ENCODE peak calls at places on chromosomes 1 and 21, in ten cellular contexts. T is CD8-positive, alpha-beta T cell; J is heart left ventricle; D is endodermal cell; S is adrenal gland; R is aorta; C is AG04450; W is thoracic aorta; O is cardiac muscle cell; F is left ventricle myocardium inferior. B is an unnamed sample.

GRCh38 chr1:181513786-181514297 is 30.5 kb downstream of the CACNA1E start:
- DNase-seq in C (no peak), J (no peak), O (no peak), D (no peak), W (no peak), F (no peak), S (no peak), R (no peak), T (no peak), B (no peak)

GRCh38 chr1:33256701-33257387 is 552 bp downstream of the ZNF362 start:
- DNase-seq in F (peak; percentile 59), C (peak; percentile 64), R (peak; percentile 84), T (peak; percentile 41), O (peak; percentile 59), W (no peak), D (peak; percentile 71), J (peak; percentile 77), S (peak; percentile 57), B (peak; percentile 58)

GRCh38 chr1:121458291-121459048 is 273.7 kb downstream of the SRGAP2C start:
- DNase-seq in O (no peak), T (no peak), W (no peak), S (no peak), J (no peak), D (no peak), F (no peak), R (no peak), C (no peak), B (no peak)

GRCh38 chr1:66300986-66301451 is 232.9 kb upstream of the SGIP1 start:
- DNase-seq in F (no peak), S (no peak), O (no peak), D (no peak), J (no peak), C (no peak), T (no peak), R (no peak), W (no peak), B (no peak)

GRCh38 chr1:109617291-109617801 is 2.1 kb downstream of the GNAT2 start:
- DNase-seq in J (no peak), C (peak; percentile 81), O (no peak), S (no peak), F (no peak), W (no peak), D (peak; percentile 75), R (no peak), T (no peak), B (no peak)

GRCh38 chr21:45970674-45971486 is 10.7 kb upstream of the COL6A1 start:
- DNase-seq in J (peak; percentile 86), C (no peak), R (peak; percentile 92), W (no peak), T (peak; percentile 55), S (peak; percentile 53), F (peak; percentile 76), O (peak; percentile 82), D (peak; percentile 92), B (peak; percentile 89)

GRCh38 chr1:61887076-61887867 is 145.0 kb downstream of the PATJ start:
- DNase-seq in C (no peak), T (no peak), O (peak; percentile 18), F (no peak), R (no peak), W (no peak), D (no peak), S (no peak), J (no peak), B (no peak)

GRCh38 chr1:226172589-226172988 is 14.0 kb downstream of the ACBD3 start:
- DNase-seq in C (no peak), S (no peak), F (no peak), D (no peak), W (no peak), R (no peak), T (no peak), O (no peak), J (no peak), B (no peak)

GRCh38 chr1:99173282-99173681 is 91.0 kb upstream of the PLPPR4 start:
- DNase-seq in W (no peak), C (no peak), D (no peak), T (no peak), R (no peak), O (no peak), S (no peak), J (no peak), F (no peak), B (no peak)

GRCh38 chr1:97930472-97930871 is 9.6 kb upstream of the DPYD start:
- DNase-seq in S (no peak), O (no peak), T (no peak), F (no peak), D (no peak), R (no peak), C (no peak), J (no peak), W (no peak), B (no peak)

GRCh38 chr1:113947388-113948107 is 18.4 kb downstream of the HIPK1 start:
- DNase-seq in O (no peak), D (no peak), S (no peak), T (no peak), J (no peak), R (no peak), F (no peak), C (no peak), W (no peak), B (no peak)

GRCh38 chr1:29635073-29635335 is 398.7 kb downstream of the PTPRU start:
- DNase-seq in F (no peak), S (no peak), J (no peak), D (no peak), W (no peak), O (no peak), R (no peak), T (no peak), C (no peak), B (no peak)

GRCh38 chr1:54069792-54070548 is 16.6 kb downstream of the TCEANC2 start:
- DNase-seq in F (no peak), S (no peak), O (peak; percentile 54), R (no peak), T (no peak), W (no peak), J (no peak), C (no peak), D (peak; percentile 50), B (no peak)

GRCh38 chr1:231929311-231929710 is 302.7 kb downstream of the DISC1 start:
- DNase-seq in F (no peak), S (no peak), J (no peak), D (peak; percentile 79), C (no peak), R (no peak), O (peak; percentile 62), T (no peak), W (no peak), B (no peak)

GRCh38 chr1:13462682-13463081 is 51.1 kb downstream of the LRRC38 start:
- DNase-seq in W (no peak), T (no peak), S (no peak), J (peak; percentile 15), C (no peak), R (no peak), F (no peak), D (no peak), O (no peak), B (peak; percentile 69)
- H3K27me3 ChIP-seq in W (no peaks in the 10 kb centered on the region), T (no peaks in the 10 kb centered on the region), S (no peaks in the 10 kb centered on the region), J (no peaks in the 10 kb centered on the region), C (no peaks in the 10 kb centered on the region), R (no peaks in the 10 kb centered on the region), F (peaks cover 32% of the 10 kb centered on the region), D (no peaks in the 10 kb centered on the region), O (no peaks in the 10 kb centered on the region), B (no peaks in the 10 kb centered on the region)

DNA sequence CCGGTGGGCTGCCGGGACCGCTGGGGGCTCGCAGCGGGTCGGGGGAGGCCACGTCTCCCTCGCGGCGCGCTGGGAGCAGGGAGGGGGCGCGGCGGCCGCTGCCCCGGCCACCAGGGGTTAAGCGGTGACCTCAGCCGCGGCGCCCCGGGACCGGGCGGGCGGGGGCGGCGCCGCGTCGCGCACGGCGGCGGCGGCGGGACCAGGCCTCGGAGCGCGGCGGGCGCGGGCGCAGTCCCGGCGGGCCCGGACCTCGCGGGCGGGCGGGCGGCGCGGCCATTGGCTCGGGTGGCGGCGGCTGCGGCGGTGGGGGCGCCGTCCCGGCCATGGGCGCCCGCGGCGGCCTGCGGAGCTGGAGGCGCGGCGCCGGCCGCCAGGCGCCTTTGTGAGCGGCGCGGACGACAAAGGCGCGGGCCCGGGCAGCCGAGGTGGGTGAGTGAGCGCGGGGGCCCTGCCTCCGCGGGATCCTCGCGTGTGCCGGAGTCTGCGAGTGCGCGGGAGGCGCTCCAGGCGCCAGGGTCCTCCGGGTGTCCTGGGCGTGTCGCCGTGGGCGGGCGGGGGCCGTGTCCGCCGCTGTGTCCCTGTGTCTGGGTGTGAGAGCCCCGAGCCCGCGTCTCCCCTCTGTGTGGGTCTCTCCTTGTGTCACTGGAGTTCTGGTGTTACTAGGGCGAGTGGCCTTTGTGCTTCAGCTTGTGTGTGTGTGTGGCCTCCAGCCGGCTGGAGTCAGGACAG is at the start of gene ARHGEF10L:
- DNase-seq in T (no peak), J (peak; percentile 72), O (peak; percentile 69), W (no peak), D (no peak), S (no peak), C (no peak), F (peak; percentile 29), R (peak; percentile 83), B (peak; percentile 78)
- H3K27ac ChIP-seq in T (no peak within 1 kb of the TSS), J (peak within 1 kb of the TSS; percentile 94), O (peak within 1 kb of the TSS; percentile 90), W (peak within 1 kb of the TSS; percentile 99), D (peak within 1 kb of the TSS; percentile 96), S (peak within 1 kb of the TSS; percentile 36), C (peak within 1 kb of the TSS; percentile 75), F (peak within 1 kb of the TSS; percentile 90), R (peak within 1 kb of the TSS; percentile 96), B (peak within 1 kb of the TSS; percentile 55)

DNA sequence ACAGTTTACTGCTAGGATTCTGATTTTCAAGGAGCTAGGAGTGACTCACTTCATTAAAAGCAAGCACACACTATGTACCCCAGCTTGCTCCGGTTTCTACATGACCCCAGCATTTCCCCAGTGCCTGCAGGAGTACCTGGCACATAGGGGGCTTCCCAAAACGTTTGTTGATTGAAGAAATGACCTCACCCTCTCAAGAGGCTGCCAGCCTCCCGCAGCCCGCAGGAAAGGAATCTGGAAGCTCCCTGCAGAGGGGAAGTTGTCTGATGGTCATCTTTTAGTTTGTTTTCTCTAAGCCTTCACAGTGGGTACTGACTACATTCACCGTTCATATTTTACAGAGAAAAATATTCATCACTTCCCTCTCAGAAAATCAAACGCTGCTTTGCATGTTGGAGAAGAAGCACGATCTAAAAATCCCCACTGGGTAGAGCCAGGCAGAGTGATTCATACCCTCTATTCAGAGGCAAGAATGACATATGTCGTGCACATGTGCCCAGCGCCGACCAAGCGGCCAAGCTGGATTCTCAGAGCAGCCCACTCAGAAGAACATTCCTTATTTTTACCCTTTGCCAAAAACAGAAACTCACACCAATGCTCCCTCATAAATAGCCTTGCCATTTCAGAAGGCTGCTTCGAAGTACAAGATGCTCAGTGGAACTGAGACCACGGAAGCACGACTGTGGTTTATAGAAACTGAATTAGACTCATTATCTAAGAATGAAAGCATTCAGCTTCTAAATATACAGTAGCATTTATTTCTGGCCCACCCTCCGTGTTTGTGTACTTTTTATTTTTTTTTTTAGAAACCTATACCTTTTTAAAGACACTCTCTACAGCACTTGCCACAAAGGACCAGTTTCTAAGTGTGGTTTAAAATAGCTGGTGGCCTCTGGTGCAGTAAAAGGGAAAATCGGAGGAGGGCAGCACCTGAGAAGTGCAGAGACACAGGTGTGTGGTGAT is 143.2 kb downstream of the MIS18A start:
- DNase-seq in S (no peak), J (no peak), T (no peak), D (peak; percentile 42), F (no peak), C (no peak), W (peak; percentile 33), R (peak; percentile 77), O (no peak), B (peak; percentile 58)
- H3K4me3 ChIP-seq in S (no peak overlapping the region), J (no peak overlapping the region), T (no peak overlapping the region), D (no peak overlapping the region), F (no peak overlapping the region), C (no peak overlapping the region), W (peak overlapping the region; percentile 47), R (no peak overlapping the region), O (no peak overlapping the region), B (no peak overlapping the region)

GRCh38 chr1:44425327-44426082 is 20.4 kb downstream of the RNF220 start:
- DNase-seq in J (no peak), F (peak; percentile 28), D (no peak), C (no peak), S (no peak), R (no peak), O (no peak), W (no peak), T (no peak), B (no peak)
- H3K27me3 ChIP-seq in J (no peaks in the 10 kb centered on the region), F (peaks cover 44% of the 10 kb centered on the region), D (peaks cover 37% of the 10 kb centered on the region), C (peaks cover 73% of the 10 kb centered on the region), S (peaks cover 68% of the 10 kb centered on the region), R (no peaks in the 10 kb centered on the region), O (no peaks in the 10 kb centered on the region), W (no peaks in the 10 kb centered on the region), T (peaks cover 7% of the 10 kb centered on the region), B (no peaks in the 10 kb centered on the region)